ENCODE peak calls at places on chromosome 3, in four cellular contexts. R is transverse colon, G is lower leg skin, M is psoas muscle. I is an unnamed sample.

GRCh38 chr3:31952205-31952604 is 28.9 kb downstream of the OSBPL10 start:
- DNase-seq in M (no peak), G (no peak), R (peak), I (no peak)

GRCh38 chr3:85476891-85477495 is 518.2 kb downstream of the CADM2 start:
- DNase-seq in R (no peak), M (no peak), G (no peak), I (no peak)

GRCh38 chr3:171328419-171329082 is 131.7 kb downstream of the TNIK start:
- DNase-seq in G (no peak), M (no peak), R (peak), I (peak)

GRCh38 chr3:138687236-138687635 is 78.7 kb downstream of the FAIM start:
- DNase-seq in R (no peak), G (no peak), M (no peak), I (peak)

GRCh38 chr3:64351713-64352595 is 126.7 kb upstream of the PRICKLE2 start:
- DNase-seq in G (no peak), R (no peak), M (no peak), I (peak)

GRCh38 chr3:16124636-16125035 is 49.8 kb upstream of the GALNT15 start:
- DNase-seq in G (no peak), R (no peak), M (no peak), I (peak)

GRCh38 chr3:110343945-110344344 is 727.7 kb upstream of the NECTIN3 start:
- DNase-seq in M (no peak), G (no peak), R (no peak), I (peak)

GRCh38 chr3:121630355-121630754 is 30.3 kb downstream of the HCLS1 start:
- DNase-seq in G (no peak), R (no peak), M (no peak), I (no peak)

GRCh38 chr3:119751423-119751822 is 30.5 kb upstream of the NR1I2 start:
- DNase-seq in R (no peak), G (no peak), M (no peak), I (peak)

GRCh38 chr3:25453521-25454410 is 25.7 kb downstream of the RARB start:
- DNase-seq in G (no peak), R (no peak), M (no peak), I (peak)

GRCh38 chr3:66076861-66077495 is 38.3 kb upstream of the MAGI1 start:
- DNase-seq in G (no peak), R (no peak), M (no peak), I (no peak)

GRCh38 chr3:38491215-38491614 is 4.9 kb upstream of the EXOG start:
- DNase-seq in M (no peak), G (no peak), R (no peak), I (no peak)

GRCh38 chr3:146187334-146187950 is 26.5 kb upstream of the PLOD2 start:
- DNase-seq in G (no peak), M (no peak), R (no peak), I (peak)

GRCh38 chr3:127694467-127695215 is 21.9 kb downstream of the ABTB1 start:
- DNase-seq in G (no peak), R (peak), M (peak), I (no peak)

GRCh38 chr3:128849776-128850542 is 29.5 kb upstream of the ACAD9 start:
- DNase-seq in M (no peak), R (no peak), G (no peak), I (peak)

GRCh38 chr3:56424357-56424756 is 43.9 kb downstream of the ERC2 start:
- DNase-seq in G (no peak), M (no peak), R (no peak), I (no peak)

GRCh38 chr3:14179795-14180194 is 1.2 kb downstream of the LSM3 start:
- DNase-seq in M (no peak), R (no peak), G (no peak), I (no peak)
- H3K4me3 ChIP-seq in M (peak), R (no peak), G (no peak), I (no peak)

GRCh38 chr3:9795212-9795611 is 2.3 kb downstream of the ARPC4 start:
- DNase-seq in M (no peak), G (no peak), R (no peak), I (no peak)

GRCh38 chr3:9792405-9793160 is at the start of the genes ARPC4 and TADA3:
- DNase-seq in M (peak), R (peak), G (peak), I (peak)

GRCh38 chr3:9793161-9793781 is 389 bp downstream of the ARPC4 start:
- DNase-seq in M (peak), G (peak), R (peak), I (peak)

GRCh38 chr3:9791790-9792404 is 376 bp downstream of the TADA3 start:
- DNase-seq in G (no peak), M (no peak), R (no peak), I (no peak)

GRCh38 chr3:9794400-9794799 is 1.5 kb downstream of the ARPC4 start:
- DNase-seq in R (no peak), G (no peak), M (no peak), I (no peak)
- H3K4me3 ChIP-seq in R (no peak), G (no peak), M (peak), I (no peak)

GRCh38 chr3:154241496-154241895 is 82.8 kb downstream of the DHX36 start:
- DNase-seq in M (no peak), G (no peak), R (no peak), I (no peak)

GRCh38 chr3:154243353-154243752 is 80.9 kb downstream of the DHX36 start:
- DNase-seq in R (no peak), M (no peak), G (no peak), I (peak)

GRCh38 chr3:154242766-154243165 is 81.5 kb downstream of the DHX36 start:
- DNase-seq in M (no peak), R (no peak), G (no peak), I (no peak)

GRCh38 chr3:154236331-154236730 is 88.0 kb downstream of the DHX36 start:
- DNase-seq in R (no peak), G (no peak), M (no peak), I (no peak)

DNA sequence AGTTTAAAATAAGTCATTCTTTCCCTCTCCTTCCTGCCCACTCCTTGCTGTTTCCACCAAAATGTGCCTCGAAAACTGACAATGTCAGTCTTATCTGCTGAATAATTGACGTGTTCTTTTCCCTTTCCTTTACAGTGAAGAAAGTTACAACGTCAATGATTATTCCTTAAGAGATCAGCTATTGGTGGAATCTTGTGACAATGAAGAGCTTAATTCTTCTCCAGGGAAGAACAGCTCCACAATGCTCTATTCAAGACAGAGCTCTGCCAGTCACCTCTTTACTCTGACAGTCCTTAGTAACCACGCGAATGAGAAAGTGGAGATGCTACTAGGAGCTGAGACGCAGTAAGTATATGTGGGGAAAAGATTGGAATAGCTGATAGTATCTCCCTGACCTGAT is 84.1 kb downstream of the DHX36 start:
- DNase-seq in R (no peak), G (no peak), M (no peak), I (no peak)
- H3K4me3 ChIP-seq in R (no peak), G (no peak), M (no peak), I (no peak)

GRCh38 chr3:143973352-143974021 is 1.9 kb downstream of the DIPK2A start:
- DNase-seq in M (no peak), G (peak), R (peak), I (peak)

GRCh38 chr3:143974181-143974876 is 2.7 kb downstream of the DIPK2A start:
- DNase-seq in G (no peak), R (no peak), M (no peak), I (peak)

GRCh38 chr3:143975549-143976152 is 4.0 kb downstream of the DIPK2A start:
- DNase-seq in G (no peak), M (no peak), R (no peak), I (peak)

GRCh38 chr3:143972495-143973351 is 1.1 kb downstream of the DIPK2A start:
- DNase-seq in M (peak), R (peak), G (peak), I (peak)

DNA sequence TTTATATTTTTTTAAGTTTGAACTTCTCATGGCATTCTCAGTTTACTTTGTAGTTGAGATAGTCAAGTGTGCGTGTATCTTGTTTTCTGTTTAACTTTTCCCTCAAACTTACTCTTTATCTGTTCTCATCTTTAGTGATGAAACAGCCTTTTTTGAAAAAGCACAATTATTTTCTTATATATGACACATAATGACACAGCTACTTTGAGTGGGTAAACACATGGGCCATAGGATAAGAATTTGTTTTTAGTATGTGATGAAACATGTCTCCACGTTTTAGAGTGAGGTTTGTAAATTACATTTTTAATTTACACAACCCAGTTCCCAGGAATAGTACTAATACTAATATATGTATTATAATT is 3.2 kb downstream of the DIPK2A start:
- DNase-seq in G (no peak), M (no peak), R (no peak), I (peak)
- H3K4me3 ChIP-seq in G (no peak), M (peak), R (no peak), I (peak)

DNA sequence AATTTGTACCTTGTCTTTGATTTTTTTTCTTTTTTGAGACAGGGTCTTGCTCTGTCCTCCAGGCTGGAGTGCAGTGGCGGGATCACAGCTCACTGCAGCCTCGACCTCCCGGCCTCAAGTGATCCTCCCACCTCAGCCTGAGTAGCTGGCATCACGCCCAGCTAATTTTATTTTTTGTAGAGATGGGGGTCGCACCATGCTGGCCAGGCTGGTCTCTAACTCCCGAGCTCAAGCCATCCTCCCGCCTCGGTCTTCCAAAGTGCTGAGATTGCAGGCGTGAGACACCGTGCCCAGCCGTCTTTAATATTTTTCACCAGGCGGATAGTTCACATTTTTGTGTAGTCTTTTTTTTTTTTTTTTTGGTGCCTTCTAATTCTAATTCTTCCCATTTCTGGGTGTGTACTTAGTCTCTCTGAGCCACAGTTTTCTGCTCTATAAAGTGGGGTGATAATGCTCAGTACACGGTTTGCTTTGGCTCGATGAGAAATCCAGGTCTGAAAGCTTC is 528 bp upstream of the TATDN2 start:
- DNase-seq in R (no peak), G (no peak), M (no peak), I (no peak)
- H3K4me3 ChIP-seq in R (peak), G (no peak), M (peak), I (peak)

I was measured in fibroblast of pulmonary artery.